ENCODE peak calls at places on chromosomes 13 and 19, in nine cellular contexts. Q, L, M, V, B, I, U, Y and J are unnamed samples.

GRCh38 chr19:10863107-10863700 is 8.1 kb upstream of the CARM1 start:
- DNase-seq in Y (peak), L (peak), U (no peak), Q (no peak), I (no peak), V (no peak), M (no peak), B (no peak), J (no peak)

GRCh38 chr13:42574435-42575311 is 721 bp downstream of the TNFSF11 start:
- DNase-seq in V (no peak), Y (no peak), M (peak), L (no peak), B (no peak), I (no peak), U (no peak), Q (peak), J (no peak)

GRCh38 chr19:38011426-38011825 is 104.4 kb downstream of the SIPA1L3 start:
- DNase-seq in Q (no peak), U (no peak), V (no peak), L (no peak), M (no peak), Y (no peak), B (no peak), I (no peak), J (no peak)

GRCh38 chr13:106471957-106472543 is 63.4 kb downstream of the EFNB2 start:
- DNase-seq in B (peak), Y (no peak), Q (no peak), U (peak), I (no peak), V (no peak), L (no peak), M (peak), J (peak)

GRCh38 chr19:6868341-6868740 is 19.0 kb upstream of the ADGRE1 start:
- DNase-seq in L (no peak), U (no peak), Y (peak), Q (no peak), I (peak), V (peak), M (no peak), B (no peak), J (no peak)

GRCh38 chr13:91381371-91381770 is 17.1 kb upstream of the GPC5 start:
- DNase-seq in V (no peak), L (no peak), B (no peak), Q (no peak), Y (peak), M (no peak), U (no peak), I (no peak), J (no peak)

GRCh38 chr19:46784262-46785053 is 3.9 kb downstream of the SLC1A5 start:
- DNase-seq in V (peak), Y (peak), Q (peak), U (peak), B (peak), I (peak), L (peak), M (peak), J (peak)

GRCh38 chr13:112877066-112877465 is 91.9 kb upstream of the MCF2L start:
- DNase-seq in U (no peak), Y (no peak), V (peak), Q (no peak), L (no peak), I (no peak), B (peak), M (no peak), J (no peak)

GRCh38 chr19:18868380-18869230 is 27.4 kb downstream of the CERS1 start:
- DNase-seq in Y (no peak), V (no peak), M (no peak), U (no peak), I (no peak), B (no peak), L (no peak), Q (no peak), J (no peak)

GRCh38 chr13:30065181-30065580 is 214.8 kb upstream of the UBL3 start:
- DNase-seq in B (no peak), M (no peak), U (no peak), Y (peak), V (no peak), Q (no peak), I (no peak), L (no peak), J (no peak)

GRCh38 chr19:4732680-4733114 is 9.1 kb upstream of the DPP9 start:
- DNase-seq in V (no peak), I (no peak), Y (peak), U (peak), B (peak), L (no peak), M (peak), Q (peak), J (peak)

GRCh38 chr13:114089751-114090400 is 42.5 kb downstream of the RASA3 start:
- DNase-seq in L (peak), Q (no peak), I (no peak), V (peak), M (no peak), B (peak), U (no peak), Y (no peak), J (peak)

GRCh38 chr13:66407159-66407558 is 823.0 kb downstream of the PCDH9 start:
- DNase-seq in Q (no peak), L (no peak), B (no peak), Y (no peak), I (no peak), V (no peak), M (no peak), U (no peak), J (no peak)

GRCh38 chr13:40026741-40027140 is 371.3 kb downstream of the COG6 start:
- DNase-seq in L (no peak), U (no peak), I (no peak), M (no peak), Y (no peak), B (no peak), V (no peak), Q (no peak), J (no peak)

GRCh38 chr13:21852043-21852442 is 181.2 kb downstream of the FGF9 start:
- DNase-seq in M (no peak), Y (no peak), Q (no peak), B (no peak), V (no peak), I (no peak), U (no peak), L (no peak), J (no peak)

GRCh38 chr19:16899566-16900075 is 10.8 kb downstream of the F2RL3 start:
- DNase-seq in Y (peak), U (peak), Q (peak), I (no peak), V (no peak), L (no peak), B (no peak), M (peak), J (peak)

GRCh38 chr19:3365447-3366103 is 808 bp upstream of the NFIC start:
- DNase-seq in L (peak), Q (no peak), U (peak), M (no peak), B (peak), I (peak), Y (peak), V (peak), J (peak)

GRCh38 chr19:10662384-10663251 is 8.5 kb downstream of the ILF3 start:
- DNase-seq in L (no peak), V (no peak), Q (no peak), U (no peak), B (no peak), I (no peak), Y (no peak), M (no peak), J (no peak)

GRCh38 chr19:34066007-34066656 is 106.2 kb upstream of the LSM14A start:
- DNase-seq in B (no peak), U (no peak), L (no peak), I (no peak), V (no peak), Q (no peak), Y (no peak), M (no peak), J (no peak)

GRCh38 chr19:2962018-2962670 is 15.2 kb upstream of the TLE6 start:
- DNase-seq in L (no peak), B (no peak), U (peak), M (peak), I (peak), Q (peak), V (no peak), Y (peak), J (peak)

GRCh38 chr19:47608074-47608907 is 643 bp upstream of the BICRA start:
- DNase-seq in V (peak), I (peak), L (peak), Q (peak), M (peak), B (peak), Y (peak), U (peak), J (peak)

GRCh38 chr13:103386341-103386740 is 320.1 kb upstream of the SLC10A2 start:
- DNase-seq in L (no peak), Q (no peak), I (peak), U (no peak), M (no peak), B (no peak), V (no peak), Y (no peak), J (no peak)

GRCh38 chr19:22622020-22622419 is 12.1 kb upstream of the ZNF492 start:
- DNase-seq in Q (no peak), U (no peak), Y (no peak), M (no peak), L (no peak), I (no peak), B (no peak), V (peak), J (no peak)

GRCh38 chr13:30142502-30143211 is 164.7 kb downstream of the KATNAL1 start:
- DNase-seq in L (peak), I (no peak), V (no peak), Y (no peak), U (peak), B (peak), M (no peak), Q (no peak), J (peak)

GRCh38 chr13:79655509-79655908 is 174.6 kb downstream of the NDFIP2 start:
- DNase-seq in Y (no peak), U (no peak), M (no peak), B (no peak), I (no peak), Q (no peak), L (no peak), V (no peak), J (no peak)

GRCh38 chr19:6530385-6531162 is at the start of gene TNFSF9:
- DNase-seq in U (peak), L (peak), B (peak), Y (peak), M (peak), V (peak), I (peak), Q (peak), J (peak)

GRCh38 chr19:3983936-3984583 is 1.2 kb downstream of the EEF2 start:
- DNase-seq in I (peak), L (no peak), B (peak), V (no peak), U (no peak), M (peak), Q (peak), Y (peak), J (peak)

GRCh38 chr19:38376576-38376975 is 2.2 kb downstream of the PSMD8 start:
- DNase-seq in M (no peak), Y (no peak), Q (no peak), B (no peak), L (no peak), U (no peak), I (no peak), V (no peak), J (no peak)

GRCh38 chr13:101751488-101751887 is 299.0 kb downstream of the ITGBL1 start:
- DNase-seq in L (no peak), B (no peak), Q (no peak), V (no peak), U (no peak), M (no peak), Y (peak), I (no peak), J (no peak)

GRCh38 chr19:52725528-52725961 is 9.3 kb downstream of the ZNF611 start:
- DNase-seq in I (no peak), M (no peak), L (no peak), V (peak), B (no peak), Q (no peak), Y (no peak), U (no peak), J (no peak)
- TF ChIP-seq POLR2A in I (no peak), M (no peak), L (no peak), V (no peak), B (no peak), Q (no peak), Y (no peak), U (no peak), J (no peak)

DNA sequence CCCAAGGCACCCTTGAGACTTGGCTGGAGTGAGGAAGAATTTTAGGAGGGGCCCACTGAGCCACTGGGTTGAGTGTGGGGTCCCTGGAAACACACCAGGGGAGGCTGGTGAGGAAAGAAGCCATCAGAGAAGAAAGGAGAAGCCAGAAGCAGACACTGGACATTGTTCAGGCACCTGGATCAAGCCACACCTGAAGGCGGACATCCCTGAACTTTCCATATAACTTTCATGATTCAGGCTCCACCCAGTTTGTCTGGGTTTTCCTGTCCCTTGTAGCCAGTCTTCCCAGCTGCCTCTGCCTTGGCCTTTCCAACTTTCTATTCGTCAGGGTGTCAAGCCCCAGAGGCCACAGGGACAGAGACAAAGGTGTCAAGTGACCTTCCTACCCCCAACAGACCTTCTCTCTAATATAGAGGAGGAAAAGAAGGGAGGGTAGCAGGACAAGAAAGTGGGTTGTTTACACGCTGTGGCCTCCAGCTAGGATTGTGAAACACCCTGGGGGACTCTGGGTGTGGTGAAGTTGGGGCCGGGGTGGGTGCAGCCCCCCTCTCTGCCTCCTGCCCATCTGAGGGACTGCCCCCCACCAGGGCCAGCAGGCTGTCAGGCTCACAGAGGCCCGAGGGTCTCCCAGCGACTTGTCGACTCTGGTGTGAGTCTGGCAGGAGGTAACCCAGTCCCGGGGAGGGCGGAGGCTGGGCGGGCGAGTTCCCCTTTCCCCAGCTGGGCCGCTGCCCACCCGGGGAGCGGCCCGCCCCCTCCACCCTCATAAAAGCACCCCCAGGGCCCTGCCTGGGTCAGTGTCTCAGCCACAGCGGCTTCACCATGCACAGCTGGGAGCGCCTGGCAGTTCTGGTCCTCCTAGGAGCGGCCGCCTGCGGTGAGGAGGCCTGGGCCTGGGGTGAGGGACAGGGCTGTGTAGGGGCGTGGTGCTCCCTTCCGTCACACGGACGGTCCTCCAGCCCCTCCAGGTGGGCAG is at the start of gene CFD:
- DNase-seq in B (peak), L (no peak), Y (peak), U (no peak), I (peak), M (no peak), Q (no peak), V (peak), J (peak)
- TF ChIP-seq POLR2A in B (peak), L (no peak), Y (no peak), U (no peak), I (no peak), M (no peak), Q (peak), V (peak), J (peak)

DNA sequence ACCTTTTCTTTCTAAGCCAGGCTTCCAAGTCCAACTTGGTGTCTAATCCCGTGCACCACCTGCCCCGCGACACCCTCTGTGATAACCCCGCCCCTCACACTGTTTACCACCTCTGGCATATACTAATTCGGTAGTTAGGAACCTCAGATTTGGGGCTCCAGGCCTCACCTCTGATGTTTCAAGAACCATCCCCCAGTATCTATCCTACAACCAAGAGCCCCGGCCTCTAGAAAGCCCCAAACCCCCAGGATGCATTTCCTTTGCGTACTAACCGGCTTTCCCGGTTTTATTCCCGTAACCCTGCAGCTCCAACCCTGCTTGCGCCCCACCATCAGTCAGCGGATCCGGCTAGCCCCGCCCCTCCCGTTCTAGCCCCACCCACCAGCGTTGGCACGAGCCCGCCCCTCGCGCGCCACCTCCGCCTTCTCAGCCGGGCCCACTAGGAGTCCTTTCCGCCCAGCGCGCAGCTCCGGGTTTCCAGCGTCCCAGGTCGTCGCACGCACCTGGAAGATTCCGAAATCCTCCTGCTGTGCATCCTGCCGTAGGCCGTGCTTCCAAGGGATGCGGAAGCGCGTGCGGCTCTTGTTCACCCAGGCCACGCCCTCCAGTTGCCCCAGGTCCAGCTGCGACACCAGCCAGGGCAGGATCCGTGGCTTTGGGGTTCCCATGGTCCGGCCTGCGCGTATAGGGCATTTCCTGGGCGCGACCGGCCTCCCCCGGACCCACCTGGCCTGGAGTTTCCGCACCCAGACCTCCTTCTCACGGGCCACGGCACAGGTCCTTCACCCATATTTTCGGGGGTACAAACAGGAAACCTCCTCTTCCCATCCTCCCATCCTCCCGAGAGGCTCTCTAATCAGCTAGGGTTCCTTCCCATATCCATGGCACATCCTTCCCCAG is 1.2 kb downstream of the IRF3 start:
- DNase-seq in V (peak), U (peak), I (peak), M (peak), Y (peak), L (peak), Q (peak), B (peak), J (peak)
- TF ChIP-seq POLR2A in V (no peak), U (peak), I (no peak), M (peak), Y (peak), L (peak), Q (peak), B (peak), J (peak)

DNA sequence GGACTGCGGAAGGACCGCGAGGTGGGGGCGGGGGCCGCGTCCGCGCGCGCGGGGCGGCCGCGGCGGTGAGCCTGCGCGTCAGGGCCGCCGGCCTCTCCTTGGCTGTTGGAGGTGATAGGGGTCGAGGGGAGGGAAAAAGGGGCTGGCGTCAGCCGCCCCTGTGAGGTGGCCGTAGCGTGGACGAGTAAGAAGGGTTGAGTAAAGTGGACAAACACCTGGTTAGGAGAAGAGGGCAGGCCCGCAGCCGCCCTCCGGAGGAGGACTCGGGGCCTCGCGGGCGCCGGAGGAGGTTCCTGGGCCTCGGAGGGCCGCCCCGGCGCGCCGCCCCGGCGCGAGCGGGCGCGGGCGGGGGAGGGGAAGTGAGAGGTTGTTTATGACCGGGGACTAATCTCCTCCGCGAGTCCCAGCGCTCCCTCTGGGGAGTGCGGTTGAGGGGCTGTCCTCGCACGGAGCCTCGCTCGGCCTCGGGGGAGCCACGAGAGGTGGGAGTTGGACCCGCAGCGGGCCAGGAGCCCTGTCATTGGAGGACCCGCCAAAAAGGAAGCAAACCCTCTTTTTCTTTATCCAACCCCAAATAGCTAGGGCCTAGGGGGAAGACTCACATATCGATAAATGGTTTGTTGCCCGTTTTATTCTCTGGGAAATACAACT is 597 bp upstream of the INTS6 start:
- DNase-seq in M (peak), I (peak), Y (peak), Q (peak), V (peak), L (peak), U (no peak), B (peak), J (peak)
- TF ChIP-seq POLR2A in M (peak), I (peak), Y (no peak), Q (peak), V (peak), L (no peak), U (no peak), B (peak), J (peak)

GRCh38 chr19:55383789-55384575 is at the start of gene TMEM238:
- DNase-seq in L (no peak), U (no peak), Y (peak), V (peak), Q (peak), B (peak), I (peak), M (peak), J (peak)
- TF ChIP-seq POLR2A in L (no peak), U (no peak), Y (no peak), V (no peak), Q (peak), B (no peak), I (no peak), M (peak), J (peak)